ENCODE peak calls at places on chromosomes 1 and 21, in seven cellular contexts. One of them, this sample, is unnamed.
A peak's percentile ranks its signal among the peaks of the same experiment; 100 is the strongest.

GRCh38 chr21:42784276-42784675 is 95.1 kb downstream of the WDR4 start:
- DNase-seq in HCT116: no peak
- DNase-seq in GM12878: no peak
- DNase-seq in H1: no peak
- DNase-seq in SK-N-SH: peak; percentile 28
- DNase-seq in K562: no peak
- DNase-seq in HepG2: no peak
- DNase-seq in this sample: no peak

GRCh38 chr1:43524804-43525203 is 5.9 kb upstream of the PTPRF start:
- DNase-seq in K562: peak; percentile 69
- DNase-seq in HCT116: no peak
- DNase-seq in SK-N-SH: no peak
- DNase-seq in H1: no peak
- DNase-seq in GM12878: no peak
- DNase-seq in HepG2: no peak
- DNase-seq in this sample: no peak

GRCh38 chr1:46394108-46394871 is at the start of gene FAAH:
- DNase-seq in HepG2: peak; percentile 58
- DNase-seq in SK-N-SH: peak; percentile 92
- DNase-seq in GM12878: no peak
- DNase-seq in K562: no peak
- DNase-seq in H1: no peak
- DNase-seq in HCT116: peak; percentile 48
- DNase-seq in this sample: peak; percentile 79

GRCh38 chr1:245859510-245860114 is 647.5 kb downstream of the SMYD3 start:
- DNase-seq in HepG2: no peak
- DNase-seq in SK-N-SH: no peak
- DNase-seq in HCT116: no peak
- DNase-seq in H1: no peak
- DNase-seq in GM12878: no peak
- DNase-seq in K562: no peak
- DNase-seq in this sample: no peak

GRCh38 chr1:36128126-36128904 is 3.3 kb upstream of the COL8A2 start:
- DNase-seq in HCT116: no peak
- DNase-seq in HepG2: no peak
- DNase-seq in SK-N-SH: peak; percentile 25
- DNase-seq in K562: peak; percentile 83
- DNase-seq in H1: no peak
- DNase-seq in GM12878: no peak
- DNase-seq in this sample: no peak

GRCh38 chr1:2163205-2163604 is 31.4 kb downstream of the FAAP20 start:
- DNase-seq in HCT116: no peak
- DNase-seq in SK-N-SH: no peak
- DNase-seq in HepG2: no peak
- DNase-seq in K562: no peak
- DNase-seq in GM12878: no peak
- DNase-seq in H1: no peak
- DNase-seq in this sample: no peak

GRCh38 chr1:27644369-27645070 is 9.5 kb upstream of the FGR start:
- DNase-seq in HepG2: no peak
- DNase-seq in H1: no peak
- DNase-seq in HCT116: no peak
- DNase-seq in K562: no peak
- DNase-seq in GM12878: no peak
- DNase-seq in SK-N-SH: no peak
- DNase-seq in this sample: no peak

GRCh38 chr1:179141592-179142244 is 59.8 kb downstream of the TOR3A start:
- DNase-seq in H1: no peak
- DNase-seq in GM12878: no peak
- DNase-seq in HepG2: no peak
- DNase-seq in HCT116: no peak
- DNase-seq in K562: no peak
- DNase-seq in SK-N-SH: no peak
- DNase-seq in this sample: no peak

GRCh38 chr1:165439287-165439686 is 5.6 kb downstream of the RXRG start:
- DNase-seq in H1: no peak
- DNase-seq in GM12878: no peak
- DNase-seq in SK-N-SH: no peak
- DNase-seq in K562: no peak
- DNase-seq in HCT116: no peak
- DNase-seq in HepG2: no peak
- DNase-seq in this sample: no peak

GRCh38 chr21:42474043-42474831 is 21.8 kb downstream of the RSPH1 start:
- DNase-seq in SK-N-SH: peak; percentile 43
- DNase-seq in K562: no peak
- DNase-seq in GM12878: no peak
- DNase-seq in HepG2: peak; percentile 41
- DNase-seq in HCT116: peak; percentile 65
- DNase-seq in H1: no peak
- DNase-seq in this sample: peak; percentile 76

GRCh38 chr1:86992790-86993189 is 78.4 kb downstream of the HS2ST1 start:
- DNase-seq in HCT116: no peak
- DNase-seq in GM12878: no peak
- DNase-seq in HepG2: no peak
- DNase-seq in H1: no peak
- DNase-seq in K562: no peak
- DNase-seq in SK-N-SH: no peak
- DNase-seq in this sample: peak; percentile 52

GRCh38 chr1:206935491-206936067 is 10.7 kb downstream of the PIGR start:
- DNase-seq in H1: peak; percentile 58
- DNase-seq in SK-N-SH: peak; percentile 59
- DNase-seq in K562: peak; percentile 96
- DNase-seq in HCT116: no peak
- DNase-seq in GM12878: no peak
- DNase-seq in HepG2: peak; percentile 69
- DNase-seq in this sample: peak; percentile 21

GRCh38 chr1:207431508-207431907 is 22.6 kb upstream of the CR2 start:
- DNase-seq in SK-N-SH: no peak
- DNase-seq in GM12878: no peak
- DNase-seq in HepG2: no peak
- DNase-seq in K562: no peak
- DNase-seq in H1: no peak
- DNase-seq in HCT116: no peak
- DNase-seq in this sample: no peak

GRCh38 chr1:36879613-36880012 is 154.7 kb downstream of the GRIK3 start:
- DNase-seq in SK-N-SH: peak; percentile 4
- DNase-seq in K562: no peak
- DNase-seq in HepG2: no peak
- DNase-seq in HCT116: no peak
- DNase-seq in H1: no peak
- DNase-seq in GM12878: no peak
- DNase-seq in this sample: no peak

GRCh38 chr21:31772674-31773555 is 41.0 kb upstream of the SCAF4 start:
- DNase-seq in SK-N-SH: no peak
- DNase-seq in HepG2: no peak
- DNase-seq in HCT116: no peak
- DNase-seq in GM12878: peak; percentile 63
- DNase-seq in K562: no peak
- DNase-seq in H1: no peak
- DNase-seq in this sample: no peak

GRCh38 chr1:25206201-25206600 is 26.1 kb downstream of the SYF2 start:
- DNase-seq in H1: no peak
- DNase-seq in HepG2: no peak
- DNase-seq in GM12878: no peak
- DNase-seq in HCT116: no peak
- DNase-seq in K562: no peak
- DNase-seq in SK-N-SH: no peak
- DNase-seq in this sample: no peak

GRCh38 chr1:13930151-13930550 is 230.2 kb downstream of the PRDM2 start:
- DNase-seq in SK-N-SH: peak; percentile 15
- DNase-seq in HepG2: peak; percentile 9
- DNase-seq in H1: peak; percentile 41
- DNase-seq in HCT116: peak; percentile 27
- DNase-seq in GM12878: no peak
- DNase-seq in K562: peak; percentile 48
- DNase-seq in this sample: peak; percentile 3
- TF ChIP-seq JUND in SK-N-SH: no peak
- TF ChIP-seq JUND in HepG2: no peak
- TF ChIP-seq JUND in H1: no peak
- TF ChIP-seq JUND in HCT116: no peak
- TF ChIP-seq JUND in GM12878: no peak
- TF ChIP-seq JUND in K562: no peak
- TF ChIP-seq JUND in this sample: no peak

GRCh38 chr1:151267760-151268159 is 13.2 kb downstream of the PSMD4 start:
- DNase-seq in K562: no peak
- DNase-seq in SK-N-SH: no peak
- DNase-seq in GM12878: no peak
- DNase-seq in HCT116: no peak
- DNase-seq in H1: no peak
- DNase-seq in HepG2: no peak
- DNase-seq in this sample: no peak

GRCh38 chr1:151266821-151267220 is 12.3 kb downstream of the PSMD4 start:
- DNase-seq in SK-N-SH: no peak
- DNase-seq in H1: no peak
- DNase-seq in GM12878: no peak
- DNase-seq in K562: no peak
- DNase-seq in HepG2: no peak
- DNase-seq in HCT116: no peak
- DNase-seq in this sample: no peak

GRCh38 chr1:151265446-151266236 is 11.1 kb downstream of the PSMD4 start:
- DNase-seq in K562: no peak
- DNase-seq in GM12878: no peak
- DNase-seq in SK-N-SH: no peak
- DNase-seq in HCT116: no peak
- DNase-seq in H1: no peak
- DNase-seq in HepG2: peak; percentile 87
- DNase-seq in this sample: no peak

GRCh38 chr1:151266315-151266714 is 11.8 kb downstream of the PSMD4 start:
- DNase-seq in H1: no peak
- DNase-seq in K562: no peak
- DNase-seq in SK-N-SH: no peak
- DNase-seq in HCT116: no peak
- DNase-seq in GM12878: no peak
- DNase-seq in HepG2: no peak
- DNase-seq in this sample: no peak
- TF ChIP-seq JUND in H1: no peak
- TF ChIP-seq JUND in K562: no peak
- TF ChIP-seq JUND in SK-N-SH: no peak
- TF ChIP-seq JUND in HCT116: no peak
- TF ChIP-seq JUND in GM12878: no peak
- TF ChIP-seq JUND in HepG2: no peak
- TF ChIP-seq JUND in this sample: no peak

DNA sequence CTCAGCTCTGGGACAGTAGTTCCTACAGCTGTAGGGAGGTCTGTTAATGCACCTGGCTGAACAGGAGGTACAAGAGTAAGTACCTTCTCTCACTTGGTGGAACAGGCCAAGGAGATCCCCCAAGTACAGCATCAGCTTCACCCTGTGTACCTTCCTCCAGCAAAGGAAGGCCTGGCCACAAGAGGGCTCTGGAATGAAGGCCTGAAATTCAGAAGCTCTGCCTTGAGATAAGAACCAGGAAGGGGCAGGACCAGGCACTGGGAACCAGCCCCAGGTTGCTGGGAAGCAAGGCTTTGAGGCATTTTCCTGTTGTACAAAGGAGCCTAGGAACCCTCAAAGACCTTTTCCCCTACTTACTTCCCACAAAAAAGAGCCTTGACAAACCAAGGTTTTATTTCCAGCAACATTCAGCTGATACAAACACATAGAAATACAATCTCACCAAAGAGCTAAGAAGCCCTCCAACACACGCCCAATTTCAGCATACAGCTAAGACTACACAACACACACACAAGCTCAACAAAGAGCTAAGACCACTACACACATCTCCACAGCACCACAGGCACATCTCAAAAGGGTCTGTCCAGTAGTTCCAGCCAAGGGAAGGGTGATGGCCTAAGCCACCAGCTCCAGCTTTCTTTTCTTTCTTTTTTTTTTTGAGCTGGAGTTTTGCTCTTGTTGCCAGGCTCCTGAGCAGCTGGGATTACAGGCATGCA is 23.5 kb downstream of the F11R start:
- DNase-seq in H1: no peak
- DNase-seq in K562: peak; percentile 67
- DNase-seq in HepG2: peak; percentile 61
- DNase-seq in SK-N-SH: peak; percentile 40
- DNase-seq in HCT116: peak; percentile 51
- DNase-seq in GM12878: no peak
- DNase-seq in this sample: peak; percentile 78
- TF ChIP-seq JUND in H1: no peak
- TF ChIP-seq JUND in K562: peak; percentile 36
- TF ChIP-seq JUND in HepG2: no peak
- TF ChIP-seq JUND in SK-N-SH: no peak
- TF ChIP-seq JUND in HCT116: no peak
- TF ChIP-seq JUND in GM12878: no peak
- TF ChIP-seq JUND in this sample: no peak

GRCh38 chr1:66929691-66929998 is 4.9 kb downstream of the MIER1 start:
- DNase-seq in HCT116: no peak
- DNase-seq in HepG2: no peak
- DNase-seq in SK-N-SH: no peak
- DNase-seq in K562: no peak
- DNase-seq in H1: no peak
- DNase-seq in GM12878: no peak
- DNase-seq in this sample: no peak

GRCh38 chr1:66930823-66931174 is 6.0 kb downstream of the MIER1 start:
- DNase-seq in H1: no peak
- DNase-seq in K562: peak; percentile 15
- DNase-seq in SK-N-SH: no peak
- DNase-seq in HCT116: no peak
- DNase-seq in GM12878: no peak
- DNase-seq in HepG2: no peak
- DNase-seq in this sample: no peak

GRCh38 chr1:66931548-66932124 is 6.8 kb downstream of the MIER1 start:
- DNase-seq in HepG2: no peak
- DNase-seq in K562: no peak
- DNase-seq in GM12878: no peak
- DNase-seq in HCT116: no peak
- DNase-seq in SK-N-SH: no peak
- DNase-seq in H1: no peak
- DNase-seq in this sample: no peak

GRCh38 chr1:66929289-66929688 is 4.5 kb downstream of the MIER1 start:
- DNase-seq in HepG2: no peak
- DNase-seq in H1: no peak
- DNase-seq in K562: no peak
- DNase-seq in SK-N-SH: no peak
- DNase-seq in GM12878: no peak
- DNase-seq in HCT116: no peak
- DNase-seq in this sample: no peak

DNA sequence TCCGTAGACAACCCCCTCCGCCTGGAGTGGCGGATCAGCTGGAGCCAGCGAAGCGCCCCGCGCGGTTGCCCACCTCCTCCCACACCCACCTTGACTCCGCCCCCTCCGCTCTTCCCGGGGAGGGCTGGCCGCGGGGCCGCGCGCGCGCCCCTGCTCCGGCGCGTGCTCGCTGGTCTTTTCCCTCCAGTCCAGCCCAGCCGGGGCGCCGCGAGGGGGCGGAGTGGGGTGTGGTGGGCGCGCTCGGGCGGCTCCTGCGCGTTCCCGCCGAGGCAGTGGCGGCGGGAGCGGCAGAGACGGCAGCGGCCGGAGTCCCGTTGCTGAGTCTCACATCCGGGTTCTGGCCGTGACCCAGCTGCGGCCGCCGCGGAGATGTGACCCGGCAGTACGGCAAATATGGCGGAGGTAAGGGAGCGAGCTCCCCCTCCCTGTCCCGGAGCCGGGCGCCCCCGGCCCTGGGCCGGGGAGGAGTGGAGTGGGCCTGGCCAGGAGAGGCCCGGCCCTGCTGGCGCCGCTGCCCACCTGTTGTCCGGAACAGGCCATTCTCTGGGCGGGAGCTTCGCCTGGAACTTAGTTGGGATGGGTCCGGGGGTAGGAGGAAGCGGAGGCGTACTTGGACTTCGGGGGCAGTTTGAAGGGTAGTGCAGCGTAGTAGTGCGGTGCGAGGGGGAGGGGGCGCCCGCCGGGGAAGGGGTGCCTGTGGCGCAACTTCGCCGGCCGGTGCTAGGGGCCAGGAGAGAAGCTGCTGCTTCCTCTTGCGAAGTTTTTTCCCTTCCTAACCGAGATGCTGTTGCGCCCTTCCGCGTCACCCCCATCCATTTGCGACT is 5.4 kb downstream of the MIER1 start:
- DNase-seq in HepG2: peak; percentile 86
- DNase-seq in K562: peak; percentile 85
- DNase-seq in H1: peak; percentile 84
- DNase-seq in SK-N-SH: peak; percentile 95
- DNase-seq in GM12878: peak; percentile 61
- DNase-seq in HCT116: peak; percentile 84
- DNase-seq in this sample: peak; percentile 41
- TF ChIP-seq JUND in HepG2: no peak
- TF ChIP-seq JUND in K562: no peak
- TF ChIP-seq JUND in H1: peak; percentile 9
- TF ChIP-seq JUND in SK-N-SH: no peak
- TF ChIP-seq JUND in GM12878: no peak
- TF ChIP-seq JUND in HCT116: no peak
- TF ChIP-seq JUND in this sample: no peak

This sample was measured in T47D.